ENCODE peak calls at places on chromosome 6, in ten cellular contexts. X is HCT116, K is right lobe of liver, L is ovary, F is endothelial cell of umbilical vein, N is uterus, S is heart left ventricle, C is sigmoid colon, Q is breast epithelium, B is NB4. G is an unnamed sample.

GRCh38 chr6:14501240-14501639 is 383.7 kb downstream of the CD83 start:
- DNase-seq in L (no peak), S (no peak), X (no peak), K (no peak), B (no peak), F (no peak), C (no peak), N (no peak), Q (no peak), G (no peak)

GRCh38 chr6:169738972-169739529 is 12.3 kb downstream of the DYNLT2 start:
- DNase-seq in Q (no peak), B (no peak), S (no peak), N (no peak), X (no peak), L (no peak), K (no peak), F (no peak), C (no peak), G (no peak)

GRCh38 chr6:43541774-43542471 is 25.0 kb downstream of the POLR1C start:
- DNase-seq in K (no peak), L (no peak), N (no peak), C (no peak), F (no peak), B (no peak), X (no peak), Q (no peak), S (no peak), G (no peak)

GRCh38 chr6:131861356-131861755 is 53.5 kb downstream of the ENPP1 start:
- DNase-seq in F (no peak), N (no peak), C (no peak), B (no peak), S (no peak), K (no peak), L (no peak), Q (no peak), X (no peak), G (no peak)

GRCh38 chr6:30883476-30883742 is 910 bp upstream of the DDR1 start:
- DNase-seq in B (no peak), K (no peak), Q (no peak), N (no peak), S (no peak), C (no peak), F (no peak), X (no peak), L (no peak), G (no peak)

GRCh38 chr6:53018443-53018842 is 23.4 kb upstream of the GSTA4 start:
- DNase-seq in C (no peak), N (no peak), K (no peak), X (no peak), L (no peak), B (no peak), S (no peak), Q (no peak), F (no peak), G (no peak)

GRCh38 chr6:47066418-47066817 is 24.3 kb upstream of the ADGRF1 start:
- DNase-seq in Q (no peak), F (no peak), X (no peak), B (no peak), S (no peak), C (no peak), N (no peak), L (no peak), K (no peak), G (no peak)

GRCh38 chr6:156857573-156857972 is 80.4 kb downstream of the ARID1B start:
- DNase-seq in C (no peak), X (no peak), F (no peak), K (no peak), L (no peak), Q (no peak), B (no peak), N (no peak), S (no peak), G (no peak)

GRCh38 chr6:114707081-114707480 is 364.3 kb upstream of the HS3ST5 start:
- DNase-seq in C (no peak), B (no peak), S (no peak), Q (no peak), X (no peak), F (no peak), K (no peak), L (no peak), N (no peak), G (no peak)

GRCh38 chr6:32843979-32844838 is at the start of gene PSMB8:
- DNase-seq in Q (peak; percentile 98), F (peak; percentile 96), S (peak; percentile 97), C (peak; percentile 98), B (peak; percentile 96), X (peak; percentile 92), K (peak; percentile 98), N (peak; percentile 98), L (peak; percentile 95), G (peak; percentile 96)
- TF ChIP-seq POLR2A in Q (peak; percentile 93), F (peak; percentile 47), S (peak; percentile 85), C (peak; percentile 94), B (peak; percentile 80), X (no peak), K (peak; percentile 82), N (peak; percentile 98), L (peak; percentile 91), G (peak; percentile 79)

GRCh38 chr6:149751239-149751638 is 1.7 kb downstream of the PCMT1 start:
- DNase-seq in X (no peak), K (no peak), N (no peak), C (no peak), S (no peak), L (no peak), B (no peak), Q (no peak), F (no peak), G (no peak)

GRCh38 chr6:149750136-149750609 is 632 bp downstream of the PCMT1 start:
- DNase-seq in N (peak; percentile 34), F (peak; percentile 69), Q (peak; percentile 38), B (peak; percentile 79), X (peak; percentile 31), K (peak; percentile 64), C (peak; percentile 76), L (no peak), S (peak; percentile 61), G (peak; percentile 81)

GRCh38 chr6:149749594-149750135 is at the start of gene PCMT1:
- DNase-seq in Q (peak; percentile 82), C (peak; percentile 94), L (peak; percentile 84), N (peak; percentile 84), B (peak; percentile 97), X (peak; percentile 72), F (peak; percentile 90), K (peak; percentile 94), S (peak; percentile 95), G (peak; percentile 95)

DNA sequence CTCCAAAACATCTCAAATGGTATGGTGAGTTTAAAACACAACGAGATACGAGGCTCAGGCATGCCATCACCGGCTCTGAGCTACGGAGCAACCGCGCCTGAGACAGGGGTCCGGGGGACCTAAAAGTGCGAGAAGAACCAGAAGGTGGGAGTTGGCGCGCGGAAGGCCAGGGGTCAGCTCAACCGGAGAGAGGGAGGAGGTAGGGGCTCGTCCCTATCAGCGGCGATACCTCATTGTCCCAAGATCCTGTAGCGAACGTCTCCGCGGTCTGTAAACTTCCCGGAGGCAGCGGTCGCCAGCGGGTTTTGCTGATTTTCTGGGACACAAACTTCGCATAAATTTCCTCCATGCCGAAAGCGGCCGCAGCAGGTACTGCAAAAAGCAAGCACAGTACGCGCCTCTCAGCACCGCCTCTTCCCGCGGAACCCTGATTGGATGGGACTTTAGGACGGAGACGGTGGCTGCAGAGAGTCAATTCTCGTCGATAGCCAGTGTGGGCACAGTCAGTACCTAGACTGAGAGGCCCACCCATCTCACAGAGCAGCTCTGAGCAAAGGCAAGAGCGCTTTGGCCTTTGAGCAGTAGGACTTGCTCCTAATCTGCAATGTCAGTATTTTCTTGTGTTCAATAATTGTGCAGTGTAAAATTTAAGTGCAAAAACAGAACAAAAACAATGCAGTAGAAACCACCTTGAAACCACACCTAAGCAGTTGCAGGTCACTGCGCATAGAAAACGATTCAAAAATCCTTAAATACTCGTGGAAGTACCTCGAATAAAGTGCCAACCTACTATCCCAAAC is at the start of gene NUP43:
- DNase-seq in S (peak; percentile 97), F (peak; percentile 92), C (peak; percentile 96), B (peak; percentile 98), Q (peak; percentile 86), N (peak; percentile 92), L (peak; percentile 92), X (peak; percentile 93), K (peak; percentile 92), G (peak; percentile 96)
- TF ChIP-seq POLR2A in S (peak; percentile 36), F (peak; percentile 82), C (peak; percentile 9), B (peak; percentile 72), Q (no peak), N (no peak), L (peak; percentile 17), X (peak; percentile 32), K (peak; percentile 57), G (peak; percentile 72)

DNA sequence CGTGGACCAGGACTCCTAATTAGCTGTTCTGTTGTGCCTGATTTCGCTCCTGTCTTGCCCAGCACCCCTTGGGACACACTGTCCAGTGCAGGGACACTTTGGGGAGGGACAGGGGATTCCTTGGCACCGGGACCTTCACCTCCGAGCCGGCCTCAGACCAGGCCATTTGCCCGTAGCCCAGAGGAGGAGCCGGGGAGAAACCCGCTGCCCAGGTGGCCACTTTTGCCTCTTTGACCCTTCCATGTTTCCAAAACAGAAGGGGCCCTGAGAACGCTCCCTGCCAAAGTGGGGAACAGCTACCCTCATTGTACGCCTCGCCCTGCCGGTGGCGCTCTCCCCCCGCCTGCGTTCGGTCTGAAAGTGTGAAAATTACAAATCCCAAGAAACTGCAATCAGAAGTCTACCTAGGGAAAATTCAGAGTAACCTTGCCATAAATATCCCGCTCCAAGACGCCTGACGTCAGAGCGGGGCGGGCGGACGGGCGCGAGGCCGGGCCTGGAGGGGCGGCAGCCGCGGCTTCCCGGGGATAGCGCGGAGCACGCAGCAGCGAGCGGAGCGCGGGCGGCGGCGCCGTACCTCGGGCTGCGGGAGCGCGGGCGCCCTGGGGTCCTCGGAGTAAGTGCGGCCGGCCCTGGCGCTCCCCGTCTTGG is at the start of gene DAAM2:
- DNase-seq in Q (peak; percentile 32), X (no peak), F (peak; percentile 22), K (peak; percentile 67), C (peak; percentile 87), B (no peak), S (peak; percentile 76), L (peak; percentile 72), N (peak; percentile 68), G (no peak)
- TF ChIP-seq POLR2A in Q (no peak), X (no peak), F (no peak), K (peak; percentile 51), C (no peak), B (no peak), S (peak; percentile 74), L (peak; percentile 74), N (peak; percentile 59), G (no peak)

GRCh38 chr6:33658982-33659689 is 38.0 kb downstream of the ITPR3 start:
- DNase-seq in B (no peak), K (no peak), N (no peak), F (no peak), Q (no peak), C (no peak), S (no peak), X (no peak), L (no peak), G (no peak)
- TF ChIP-seq POLR2A in B (no peak), K (no peak), N (no peak), F (no peak), Q (no peak), C (no peak), S (no peak), X (no peak), L (no peak), G (no peak)

DNA sequence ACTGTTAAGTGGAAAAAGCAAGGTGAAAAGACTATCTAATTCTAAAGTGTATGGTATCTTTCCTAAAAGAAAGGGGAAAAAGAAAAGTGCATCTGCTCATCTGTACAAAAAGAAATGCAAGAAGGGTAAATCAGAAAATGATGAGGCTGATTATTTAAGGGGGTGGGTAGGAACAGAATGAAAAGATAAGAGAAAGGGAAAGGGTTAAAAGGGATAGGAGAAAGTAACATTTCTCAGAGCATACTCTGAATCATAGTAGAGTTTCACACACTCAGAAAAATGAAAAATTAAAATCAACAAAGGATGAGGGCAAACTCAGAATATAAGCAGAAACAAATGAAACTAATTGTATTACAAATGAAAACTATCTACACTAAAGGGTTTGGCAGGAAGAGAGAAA is 79.1 kb downstream of the RNGTT start:
- DNase-seq in C (no peak), L (no peak), B (no peak), X (no peak), K (no peak), F (no peak), N (no peak), S (no peak), Q (no peak), G (no peak)
- TF ChIP-seq POLR2A in C (no peak), L (no peak), B (no peak), X (no peak), K (no peak), F (no peak), N (no peak), S (no peak), Q (no peak), G (no peak)

G was measured in erythroblast.